ENCODE peak calls at places on chromosomes 5 and 9, in seven cellular contexts. G is SK-N-SH, A is H1, T is HCT116, R is HepG2, C is GM12878, U is K562. F is an unnamed sample.

GRCh38 chr5:91207248-91207647 is 175.9 kb downstream of the ARRDC3 start:
- DNase-seq in G (no peak), A (no peak), T (no peak), R (no peak), C (no peak), U (no peak), F (no peak)

GRCh38 chr9:89622933-89623861 is 18.4 kb downstream of the GADD45G start:
- DNase-seq in G (no peak), A (no peak), T (no peak), R (no peak), C (no peak), U (no peak), F (no peak)

GRCh38 chr5:130714200-130714599 is 450.9 kb downstream of the HINT1 start:
- DNase-seq in G (no peak), A (no peak), T (no peak), R (peak), C (no peak), U (no peak), F (no peak)

GRCh38 chr5:124206540-124206939 is 539.9 kb downstream of the ZNF608 start:
- DNase-seq in G (no peak), A (no peak), T (no peak), R (no peak), C (no peak), U (no peak), F (no peak)

GRCh38 chr5:25458628-25459027 is 813.9 kb upstream of the CDH10 start:
- DNase-seq in G (no peak), A (no peak), T (no peak), R (no peak), C (no peak), U (peak), F (no peak)

GRCh38 chr5:132086277-132086794 is 12.7 kb downstream of the CSF2 start:
- DNase-seq in G (peak), A (no peak), T (no peak), R (no peak), C (no peak), U (peak), F (no peak)

GRCh38 chr9:2413196-2413840 is 208.3 kb upstream of the VLDLR start:
- DNase-seq in G (no peak), A (no peak), T (no peak), R (no peak), C (no peak), U (no peak), F (no peak)

GRCh38 chr5:151739939-151740335 is 18.5 kb downstream of the ATOX1 start:
- DNase-seq in G (peak), A (no peak), T (no peak), R (no peak), C (no peak), U (no peak), F (no peak)

GRCh38 chr9:130682490-130683121 is 11.0 kb upstream of the EXOSC2 start:
- DNase-seq in G (peak), A (no peak), T (peak), R (peak), C (no peak), U (peak), F (peak)

GRCh38 chr9:35771943-35772342 is 17.9 kb upstream of the MSMP start:
- DNase-seq in G (no peak), A (no peak), T (no peak), R (peak), C (no peak), U (no peak), F (no peak)
- TF ChIP-seq JUND in G (no peak), A (no peak), T (no peak), R (no peak), C (no peak), U (no peak), F (no peak)

GRCh38 chr5:73299665-73300435 is 126.9 kb downstream of the TMEM174 start:
- DNase-seq in G (peak), A (no peak), T (no peak), R (no peak), C (no peak), U (no peak), F (no peak)
- TF ChIP-seq JUND in G (no peak), A (no peak), T (no peak), R (no peak), C (no peak), U (no peak), F (no peak)

GRCh38 chr9:36928670-36929349 is 105.3 kb downstream of the PAX5 start:
- DNase-seq in G (no peak), A (no peak), T (no peak), R (no peak), C (peak), U (no peak), F (no peak)
- TF ChIP-seq JUND in G (peak), A (no peak), T (peak), R (no peak), C (no peak), U (no peak), F (no peak)

GRCh38 chr5:78511116-78511906 is 137.3 kb downstream of the LHFPL2 start:
- DNase-seq in G (no peak), A (no peak), T (no peak), R (no peak), C (no peak), U (no peak), F (no peak)
- TF ChIP-seq JUND in G (no peak), A (no peak), T (no peak), R (no peak), C (no peak), U (no peak), F (no peak)

DNA sequence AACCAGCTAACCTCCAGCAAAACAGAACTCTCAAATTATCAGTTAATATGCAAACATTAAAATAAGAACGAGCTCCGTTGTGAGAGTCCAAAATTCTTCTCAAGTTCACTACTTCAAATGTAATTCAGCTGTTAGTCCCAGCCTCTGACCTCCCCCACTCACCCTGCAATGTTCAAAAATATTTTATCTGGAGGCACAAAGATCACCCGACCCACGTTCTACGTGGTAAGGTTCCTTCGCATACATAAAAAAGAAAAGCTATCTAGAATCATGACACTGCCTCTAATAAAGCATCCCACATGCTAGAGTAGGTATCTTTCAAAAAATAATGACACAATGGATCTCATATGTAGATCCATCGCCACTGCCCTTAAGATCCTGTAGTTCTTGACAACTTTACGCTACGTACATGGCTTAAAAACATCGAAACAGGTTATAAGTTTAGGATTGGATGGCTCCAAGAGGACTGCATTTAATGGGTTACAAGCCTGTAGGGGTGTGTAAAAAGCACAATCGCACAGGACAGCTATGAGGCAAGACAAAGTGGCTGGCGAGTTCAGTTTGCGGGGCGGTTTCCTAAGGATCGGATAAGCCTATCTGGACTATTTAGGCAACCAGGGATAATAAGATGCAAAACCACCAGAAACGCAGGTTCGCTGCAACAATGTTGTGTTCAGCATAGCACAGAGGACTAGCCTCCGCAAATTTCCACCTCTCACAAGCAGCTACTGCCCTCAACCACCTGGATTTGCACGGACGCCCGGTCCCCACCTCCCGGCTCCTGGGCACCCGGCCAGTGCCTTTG is 969 bp downstream of the CLK4 start:
- DNase-seq in G (peak), A (no peak), T (no peak), R (no peak), C (no peak), U (no peak), F (no peak)
- TF ChIP-seq JUND in G (no peak), A (no peak), T (no peak), R (no peak), C (no peak), U (no peak), F (no peak)

GRCh38 chr5:101174981-101175380 is 271.9 kb upstream of the ST8SIA4 start:
- DNase-seq in G (no peak), A (no peak), T (no peak), R (no peak), C (no peak), U (no peak), F (peak)

GRCh38 chr5:101176605-101177004 is 273.5 kb upstream of the ST8SIA4 start:
- DNase-seq in G (no peak), A (no peak), T (no peak), R (no peak), C (no peak), U (no peak), F (no peak)
- TF ChIP-seq JUND in G (no peak), A (no peak), T (no peak), R (no peak), C (no peak), U (no peak), F (no peak)

GRCh38 chr9:132006657-132007370 is 72.9 kb downstream of the MED27 start:
- DNase-seq in G (no peak), A (no peak), T (no peak), R (no peak), C (peak), U (no peak), F (no peak)

GRCh38 chr9:132004323-132004722 is 75.3 kb downstream of the MED27 start:
- DNase-seq in G (no peak), A (no peak), T (no peak), R (no peak), C (no peak), U (no peak), F (no peak)

GRCh38 chr9:132003904-132004303 is 75.8 kb downstream of the MED27 start:
- DNase-seq in G (no peak), A (no peak), T (no peak), R (no peak), C (peak), U (no peak), F (no peak)

GRCh38 chr9:132007371-132007701 is 72.3 kb downstream of the MED27 start:
- DNase-seq in G (no peak), A (no peak), T (no peak), R (no peak), C (no peak), U (no peak), F (no peak)

DNA sequence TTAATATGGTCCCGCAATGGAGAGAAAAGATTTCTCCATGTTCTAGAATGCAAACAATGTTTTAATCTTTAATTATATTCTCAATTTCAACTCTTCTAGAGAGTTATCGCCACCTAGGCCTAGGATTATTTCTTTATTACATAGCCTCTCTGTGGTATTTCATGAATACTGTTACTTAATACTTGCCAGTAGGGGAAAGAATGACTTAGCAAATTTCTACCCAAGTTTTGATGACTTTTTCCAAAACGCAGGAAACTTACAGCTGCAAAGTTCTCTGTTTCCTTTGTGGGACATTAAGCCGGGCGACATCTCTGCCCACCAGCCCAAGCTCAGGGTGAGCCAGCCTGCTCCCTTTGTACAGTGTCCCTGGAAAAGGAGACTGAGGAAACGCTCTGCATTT is 73.8 kb downstream of the MED27 start:
- DNase-seq in G (no peak), A (no peak), T (no peak), R (no peak), C (no peak), U (no peak), F (no peak)
- TF ChIP-seq JUND in G (no peak), A (no peak), T (no peak), R (no peak), C (no peak), U (no peak), F (no peak)

GRCh38 chr5:178371362-178372090 is 138.9 kb upstream of the PHYKPL start:
- DNase-seq in G (no peak), A (no peak), T (no peak), R (no peak), C (no peak), U (no peak), F (no peak)

GRCh38 chr5:178367351-178368120 is 134.9 kb upstream of the PHYKPL start:
- DNase-seq in G (no peak), A (no peak), T (no peak), R (no peak), C (no peak), U (no peak), F (no peak)

GRCh38 chr5:178370102-178370501 is 137.5 kb upstream of the PHYKPL start:
- DNase-seq in G (no peak), A (no peak), T (no peak), R (no peak), C (no peak), U (no peak), F (no peak)

GRCh38 chr5:178368278-178368677 is 135.7 kb upstream of the PHYKPL start:
- DNase-seq in G (no peak), A (no peak), T (no peak), R (no peak), C (no peak), U (no peak), F (no peak)

DNA sequence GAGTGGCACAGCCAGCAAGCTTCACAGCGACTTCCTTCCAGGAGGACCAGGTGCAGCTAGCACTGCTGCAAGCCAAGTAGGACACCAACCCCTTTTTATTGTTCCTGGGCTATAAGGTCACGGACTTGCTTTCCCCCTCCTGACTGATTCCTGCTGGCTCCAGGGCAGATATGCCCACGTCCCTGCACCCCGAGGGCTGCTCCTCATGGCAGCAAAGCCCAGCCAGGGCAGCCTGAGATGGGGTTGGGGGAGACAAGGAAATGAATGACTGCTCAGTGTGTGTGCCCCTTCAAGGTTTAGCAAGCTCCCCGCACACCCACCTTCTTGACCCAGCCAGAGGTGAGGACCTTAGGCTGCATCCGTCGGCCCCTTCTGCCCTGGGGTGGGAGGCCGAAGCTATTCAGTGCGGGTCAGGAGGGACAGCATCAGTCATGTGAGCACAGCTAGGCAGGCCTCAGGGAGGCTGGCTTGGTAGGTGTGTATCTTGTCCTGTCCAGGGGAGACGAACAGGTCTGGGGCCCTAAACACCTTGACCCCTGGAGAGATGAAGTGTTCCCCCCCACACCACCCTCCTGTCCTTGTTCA is 136.2 kb upstream of the PHYKPL start:
- DNase-seq in G (no peak), A (no peak), T (no peak), R (no peak), C (no peak), U (no peak), F (no peak)
- TF ChIP-seq JUND in G (no peak), A (no peak), T (no peak), R (no peak), C (no peak), U (no peak), F (no peak)

GRCh38 chr5:173293817-173294672 is 34.2 kb downstream of the STC2 start:
- DNase-seq in G (peak), A (no peak), T (peak), R (peak), C (peak), U (peak), F (peak)

GRCh38 chr5:173294673-173295320 is 33.4 kb downstream of the STC2 start:
- DNase-seq in G (no peak), A (no peak), T (no peak), R (peak), C (no peak), U (peak), F (no peak)

GRCh38 chr5:173290477-173291131 is 37.6 kb downstream of the STC2 start:
- DNase-seq in G (peak), A (no peak), T (no peak), R (peak), C (no peak), U (no peak), F (no peak)

GRCh38 chr5:173289372-173289771 is 38.8 kb downstream of the STC2 start:
- DNase-seq in G (no peak), A (no peak), T (no peak), R (no peak), C (no peak), U (no peak), F (no peak)

DNA sequence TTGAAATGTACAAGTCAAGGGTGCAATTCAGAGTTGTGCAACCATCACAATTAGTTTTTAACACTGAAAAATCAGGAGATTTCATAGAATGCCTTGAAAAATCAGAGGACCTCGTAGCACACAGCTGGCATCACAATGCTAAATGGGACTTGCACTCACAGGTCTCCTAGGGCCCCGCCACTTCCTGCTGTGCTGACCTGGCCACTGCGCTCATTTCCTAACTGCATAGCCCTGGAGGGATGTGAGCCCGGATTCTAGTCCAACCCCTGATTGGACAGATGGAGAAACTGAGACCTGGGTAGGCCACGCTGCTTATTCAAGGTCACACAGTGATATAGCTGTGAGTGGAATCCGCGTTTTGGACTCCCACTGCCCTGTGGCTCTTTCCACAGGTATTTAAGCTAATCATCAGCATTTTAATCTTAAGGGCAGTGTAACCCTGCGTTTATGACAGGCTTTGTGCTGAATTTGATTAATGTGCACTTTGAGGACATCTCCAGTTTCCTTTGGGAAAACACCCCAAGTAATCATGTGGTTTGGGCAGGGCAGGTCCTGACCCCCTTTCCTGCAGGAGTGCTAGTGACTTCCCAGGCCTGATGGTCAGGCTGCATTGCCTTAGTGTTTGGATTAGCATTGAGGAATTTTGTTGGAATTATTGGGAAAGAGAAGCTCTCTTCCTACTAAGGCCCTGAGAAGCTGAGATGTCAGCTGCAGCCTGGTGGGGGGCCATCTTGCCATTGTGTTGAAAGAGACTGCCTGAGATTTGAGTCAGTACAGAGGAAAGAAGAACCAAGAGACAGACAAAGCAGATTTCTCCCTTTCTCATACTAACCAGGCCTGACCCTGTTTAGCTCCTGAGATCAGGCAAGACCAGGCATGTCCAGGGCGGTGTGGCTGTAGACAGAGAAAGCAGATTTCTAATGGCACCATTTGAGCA is 36.2 kb downstream of the STC2 start:
- DNase-seq in G (no peak), A (no peak), T (no peak), R (no peak), C (peak), U (no peak), F (peak)
- TF ChIP-seq JUND in G (no peak), A (no peak), T (no peak), R (no peak), C (no peak), U (no peak), F (no peak)